ENCODE peak calls at places on chromosomes 4 and X, in four cellular contexts. One of them, this sample, is unnamed.
A peak's percentile ranks its signal among the peaks of the same experiment; 100 is the strongest.

GRCh38 chrX:83511208-83511607 is 3.1 kb downstream of the POU3F4 start:
- DNase-seq in A172: no peak
- DNase-seq in nephron progenitor cell: peak; percentile 20
- DNase-seq in kidney: peak; percentile 58
- DNase-seq in this sample: no peak

GRCh38 chrX:120736989-120737388 is 107.1 kb upstream of the C1GALT1C1 start:
- DNase-seq in A172: peak; percentile 48
- DNase-seq in nephron progenitor cell: no peak
- DNase-seq in kidney: no peak
- DNase-seq in this sample: peak; percentile 86

GRCh38 chr4:151641167-151641566 is 119.6 kb downstream of the GATB start:
- DNase-seq in A172: peak; percentile 21
- DNase-seq in nephron progenitor cell: no peak
- DNase-seq in kidney: no peak
- DNase-seq in this sample: peak; percentile 64

GRCh38 chr4:168955674-168956073 is 54.4 kb downstream of the CBR4 start:
- DNase-seq in A172: no peak
- DNase-seq in nephron progenitor cell: no peak
- DNase-seq in kidney: no peak
- DNase-seq in this sample: peak; percentile 57

GRCh38 chrX:30865612-30866011 is 23.4 kb downstream of the TAB3 start:
- DNase-seq in A172: no peak
- DNase-seq in nephron progenitor cell: no peak
- DNase-seq in kidney: no peak
- DNase-seq in this sample: no peak

GRCh38 chr4:76956961-76957738 is 7.6 kb downstream of the SEPTIN11 start:
- DNase-seq in A172: no peak
- DNase-seq in nephron progenitor cell: no peak
- DNase-seq in kidney: no peak
- DNase-seq in this sample: no peak

GRCh38 chr4:151573945-151574344 is 165.0 kb downstream of the FHIP1A start:
- DNase-seq in A172: no peak
- DNase-seq in nephron progenitor cell: no peak
- DNase-seq in kidney: no peak
- DNase-seq in this sample: peak; percentile 76

GRCh38 chrX:13719192-13719856 is 15.1 kb downstream of the TRAPPC2 start:
- DNase-seq in A172: no peak
- DNase-seq in nephron progenitor cell: no peak
- DNase-seq in kidney: no peak
- DNase-seq in this sample: no peak